ENCODE peak calls at places on chromosomes 3 and 15, in seven cellular contexts. A is NCI-H1105; H is NCI-H460; T is stimulated activated CD4-positive, alpha-beta T cell treated with anti-CD3 and anti-CD28 coated beads, Interleukin-2, amount 100 ng/mL, for 48 hours; U is NT2/D1; D is skeletal muscle cell; L is naive thymus-derived CD8-positive, alpha-beta T cell. P is an unnamed sample.

GRCh38 chr3:43531835-43532234 is 90.0 kb downstream of the ANO10 start:
- DNase-seq in L (no peak), H (peak; percentile 3), U (no peak), A (no peak), D (peak; percentile 46), T (no peak), P (no peak)

GRCh38 chr3:117628896-117629295 is 919.3 kb downstream of the TUSC7 start:
- DNase-seq in L (no peak), T (no peak), U (no peak), D (peak; percentile 86), A (peak; percentile 100), H (no peak), P (no peak)

GRCh38 chr15:40768492-40769309 is 1.1 kb upstream of the C15orf62 start:
- DNase-seq in D (no peak), H (no peak), A (no peak), U (no peak), L (no peak), T (no peak), P (no peak)

GRCh38 chr15:59169337-59169736 is 37.3 kb upstream of the LDHAL6B start:
- DNase-seq in H (no peak), T (no peak), L (no peak), A (no peak), U (no peak), D (peak; percentile 76), P (no peak)

GRCh38 chr3:140296796-140297352 is 361.9 kb downstream of the CLSTN2 start:
- DNase-seq in U (no peak), T (no peak), H (no peak), A (no peak), L (no peak), D (peak; percentile 26), P (no peak)

GRCh38 chr3:59709702-59710555 is 660.1 kb upstream of the CFAP20DC start:
- DNase-seq in T (no peak), D (no peak), L (no peak), U (no peak), H (no peak), A (no peak), P (no peak)

GRCh38 chr3:162138509-162138908 is 641.9 kb downstream of the OTOL1 start:
- DNase-seq in L (no peak), H (no peak), A (no peak), T (no peak), U (no peak), D (no peak), P (no peak)

GRCh38 chr3:189712906-189713483 is 81.8 kb downstream of the TP63 start:
- DNase-seq in L (no peak), H (no peak), A (peak; percentile 95), T (no peak), U (no peak), D (no peak), P (no peak)

GRCh38 chr3:138032567-138032966 is 22.6 kb downstream of the CLDN18 start:
- DNase-seq in U (no peak), L (no peak), D (no peak), A (no peak), H (no peak), T (no peak), P (no peak)

GRCh38 chr15:49196856-49197255 is 26.8 kb downstream of the GALK2 start:
- DNase-seq in U (no peak), D (no peak), H (no peak), T (no peak), L (no peak), A (no peak), P (no peak)

GRCh38 chr3:170745211-170745718 is 124.7 kb downstream of the RPL22L1 start:
- DNase-seq in U (no peak), L (no peak), H (peak; percentile 26), D (no peak), T (no peak), A (no peak), P (no peak)

GRCh38 chr15:67916051-67916374 is 76.2 kb upstream of the RNU6-1 start:
- DNase-seq in L (no peak), A (no peak), H (no peak), T (no peak), U (no peak), D (no peak), P (no peak)

GRCh38 chr3:30643763-30644462 is 37.5 kb downstream of the TGFBR2 start:
- DNase-seq in T (no peak), L (peak; percentile 36), H (no peak), D (no peak), A (no peak), U (no peak), P (no peak)

GRCh38 chr3:16468114-16469098 is 45.1 kb downstream of the RFTN1 start:
- DNase-seq in A (no peak), U (no peak), D (no peak), T (no peak), H (no peak), L (no peak), P (no peak)

GRCh38 chr3:23079976-23080375 is 123.2 kb upstream of the UBE2E2 start:
- DNase-seq in U (no peak), L (no peak), H (no peak), T (no peak), A (no peak), D (no peak), P (no peak)

GRCh38 chr15:26179906-26180305 is 316.8 kb upstream of the ATP10A start:
- DNase-seq in D (no peak), T (no peak), A (no peak), L (no peak), H (no peak), U (peak; percentile 57), P (no peak)

GRCh38 chr3:123100192-123100776 is 33.5 kb downstream of the PDIA5 start:
- DNase-seq in D (no peak), L (no peak), H (no peak), A (no peak), T (no peak), U (no peak), P (no peak)

P was measured in neural crest cell.